ENCODE peak calls at places on chromosomes 11 and 22, in eight cellular contexts. R is AG09319; V is stimulated activated CD8-positive, alpha-beta memory T cell treated with anti-CD3 and anti-CD28 coated beads, Interleukin-2, amount 100 ng/mL, for 48 hours; O is activated CD8-positive, alpha-beta memory T cell treated with anti-CD3 and anti-CD28 coated beads for 48 hours; E is T-helper 2 cell; U is uterus; P is NCI-H1930; J is substantia nigra. B is an unnamed sample.

GRCh38 chr11:20621679-20622078 is 22.3 kb downstream of the SLC6A5 start:
- DNase-seq in R (no peak), V (no peak), O (no peak), E (no peak), U (no peak), P (no peak), J (no peak), B (no peak)

GRCh38 chr11:84899740-84900139 is 727.4 kb downstream of the DLG2 start:
- DNase-seq in R (no peak), V (no peak), O (no peak), E (no peak), U (no peak), P (no peak), J (no peak), B (peak)

GRCh38 chr11:126410649-126411048 is 55.2 kb downstream of the ST3GAL4 start:
- DNase-seq in R (peak), V (no peak), O (no peak), E (no peak), U (no peak), P (no peak), J (no peak), B (no peak)

GRCh38 chr11:115496892-115497291 is 7.3 kb downstream of the CADM1 start:
- DNase-seq in R (no peak), V (no peak), O (no peak), E (no peak), U (no peak), P (no peak), J (no peak), B (no peak)

GRCh38 chr22:17997456-17997855 is 26.9 kb downstream of the MICAL3 start:
- DNase-seq in R (no peak), V (no peak), O (no peak), E (no peak), U (no peak), P (no peak), J (no peak), B (no peak)

GRCh38 chr22:35045451-35045850 is 20.5 kb upstream of the ISX start:
- DNase-seq in R (no peak), V (no peak), O (no peak), E (no peak), U (no peak), P (no peak), J (no peak), B (no peak)

GRCh38 chr11:118149493-118149892 is 3.1 kb downstream of the SCN4B start:
- DNase-seq in R (no peak), V (no peak), O (no peak), E (no peak), U (no peak), P (no peak), J (no peak), B (no peak)

GRCh38 chr11:126720539-126721235 is 279.9 kb downstream of the KIRREL3 start:
- DNase-seq in R (no peak), V (no peak), O (no peak), E (no peak), U (no peak), P (no peak), J (no peak), B (no peak)

GRCh38 chr11:77038029-77038824 is 4.0 kb downstream of the B3GNT6 start:
- DNase-seq in R (no peak), V (no peak), O (no peak), E (no peak), U (no peak), P (no peak), J (no peak), B (no peak)

GRCh38 chr11:35588627-35589026 is 29.6 kb upstream of the FJX1 start:
- DNase-seq in R (no peak), V (no peak), O (no peak), E (no peak), U (no peak), P (no peak), J (no peak), B (no peak)

GRCh38 chr22:23862103-23862502 is 4.4 kb downstream of the SLC2A11 start:
- DNase-seq in R (no peak), V (no peak), O (no peak), E (no peak), U (no peak), P (peak), J (no peak), B (peak)

GRCh38 chr11:17076517-17077239 is 789 bp downstream of the RPS13 start:
- DNase-seq in R (no peak), V (no peak), O (no peak), E (no peak), U (no peak), P (no peak), J (no peak), B (no peak)

GRCh38 chr11:3121931-3122774 is 43.0 kb downstream of the OSBPL5 start:
- DNase-seq in R (no peak), V (no peak), O (no peak), E (no peak), U (peak), P (no peak), J (no peak), B (no peak)

GRCh38 chr22:47157093-47157420 is 394.6 kb downstream of the TBC1D22A start:
- DNase-seq in R (no peak), V (no peak), O (no peak), E (no peak), U (no peak), P (no peak), J (no peak), B (no peak)

GRCh38 chr11:121611242-121611641 is 158.5 kb upstream of the SORL1-AS1 start:
- DNase-seq in R (no peak), V (no peak), O (no peak), E (no peak), U (no peak), P (no peak), J (no peak), B (no peak)

GRCh38 chr22:19877626-19878339 is 23.1 kb upstream of the GNB1L start:
- DNase-seq in R (no peak), V (no peak), O (no peak), E (no peak), U (no peak), P (no peak), J (no peak), B (no peak)

GRCh38 chr22:26828311-26828710 is 170.9 kb downstream of the MIAT start:
- DNase-seq in R (no peak), V (no peak), O (no peak), E (no peak), U (no peak), P (no peak), J (no peak), B (no peak)

GRCh38 chr11:46554205-46555162 is 39.3 kb downstream of the AMBRA1 start:
- DNase-seq in R (peak), V (no peak), O (no peak), E (no peak), U (no peak), P (no peak), J (no peak), B (no peak)

GRCh38 chr11:1070594-1071462 is 3.8 kb upstream of the MUC2 start:
- DNase-seq in R (no peak), V (no peak), O (no peak), E (no peak), U (no peak), P (no peak), J (no peak), B (no peak)

B was measured in NCI-H524.